ENCODE peak calls at places on chromosome 14, in ten cellular contexts. T is AG09319; N is GM23248; I is GOT3; X is CD4-positive, CD25-positive, alpha-beta regulatory T cell; A is NCI-H1092 treated with DMSO at 0.1 percent for 48 hours; Z is sigmoid colon; E is fibroblast of pulmonary artery; L is sciatic nerve; H is HCEC 1CT. C is an unnamed sample.

GRCh38 chr14:66920196-66920595 is 269.0 kb upstream of the GARIN2 start:
- DNase-seq in T (no peak), N (peak), I (no peak), X (no peak), A (no peak), Z (no peak), E (peak), L (no peak), H (peak), C (no peak)

GRCh38 chr14:36224176-36224575 is 47.7 kb upstream of the PTCSC3 start:
- DNase-seq in T (no peak), N (no peak), I (no peak), X (no peak), A (no peak), Z (no peak), E (no peak), L (no peak), H (no peak), C (no peak)

GRCh38 chr14:88821378-88821777 is 3.1 kb upstream of the TTC8 start:
- DNase-seq in T (no peak), N (no peak), I (no peak), X (no peak), A (no peak), Z (no peak), E (no peak), L (no peak), H (no peak), C (no peak)

GRCh38 chr14:76277586-76278130 is 98.3 kb upstream of the ESRRB start:
- DNase-seq in T (no peak), N (no peak), I (no peak), X (no peak), A (no peak), Z (peak), E (no peak), L (no peak), H (no peak), C (no peak)

GRCh38 chr14:101789222-101789621 is 27.7 kb downstream of the PPP2R5C start:
- DNase-seq in T (no peak), N (no peak), I (no peak), X (no peak), A (no peak), Z (no peak), E (no peak), L (no peak), H (no peak), C (peak)

GRCh38 chr14:74975059-74975810 is 19.8 kb upstream of the PGF start:
- DNase-seq in T (no peak), N (no peak), I (no peak), X (no peak), A (no peak), Z (peak), E (peak), L (peak), H (no peak), C (no peak)

GRCh38 chr14:50334211-50334610 is 22.1 kb downstream of the DMAC2L start:
- DNase-seq in T (no peak), N (no peak), I (no peak), X (no peak), A (no peak), Z (no peak), E (no peak), L (no peak), H (no peak), C (no peak)

GRCh38 chr14:101072070-101072469 is 168.5 kb upstream of the RTL1 start:
- DNase-seq in T (no peak), N (no peak), I (no peak), X (no peak), A (no peak), Z (peak), E (no peak), L (peak), H (no peak), C (no peak)

GRCh38 chr14:45185110-45185814 is 49.5 kb downstream of the FANCM start:
- DNase-seq in T (no peak), N (peak), I (no peak), X (no peak), A (no peak), Z (no peak), E (no peak), L (no peak), H (peak), C (no peak)

GRCh38 chr14:50882932-50883826 is 11.3 kb downstream of the ABHD12B start:
- DNase-seq in T (no peak), N (no peak), I (no peak), X (no peak), A (no peak), Z (no peak), E (no peak), L (no peak), H (no peak), C (no peak)